ENCODE peak calls at places on chromosomes 16 and 17, in ten cellular contexts. O, U, E, T, Z, I, L, B, G and Q are unnamed samples.

GRCh38 chr17:30812218-30813177 is 12.0 kb downstream of the CRLF3 start:
- DNase-seq in E (no peak), B (no peak), U (no peak), T (peak), G (no peak), I (no peak), Z (peak), L (no peak), O (no peak), Q (no peak)

GRCh38 chr17:81412490-81413093 is 17.3 kb downstream of the BAHCC1 start:
- DNase-seq in E (no peak), U (no peak), L (no peak), O (no peak), T (peak), I (peak), G (peak), B (no peak), Z (peak), Q (no peak)

GRCh38 chr17:78817123-78817522 is 23.5 kb downstream of the USP36 start:
- DNase-seq in T (no peak), O (no peak), B (no peak), U (no peak), G (peak), E (no peak), Z (no peak), L (no peak), I (no peak), Q (no peak)

GRCh38 chr17:55549140-55549539 is 37.9 kb upstream of the SMIM36 start:
- DNase-seq in B (no peak), Z (no peak), L (no peak), G (no peak), I (no peak), T (no peak), O (no peak), E (no peak), U (no peak), Q (no peak)

GRCh38 chr16:66057056-66057455 is 309.4 kb upstream of the CDH5 start:
- DNase-seq in U (no peak), L (no peak), O (no peak), G (no peak), Z (no peak), T (no peak), E (no peak), I (no peak), B (no peak), Q (no peak)

GRCh38 chr16:20611350-20611902 is 35.3 kb upstream of the ACSM2B start:
- DNase-seq in Z (no peak), U (peak), B (no peak), E (peak), I (no peak), G (no peak), L (peak), O (no peak), T (no peak), Q (no peak)

GRCh38 chr16:2841606-2842339 is 11.7 kb downstream of the ZG16B start:
- DNase-seq in I (no peak), L (no peak), Z (no peak), G (no peak), B (no peak), T (no peak), O (no peak), E (no peak), U (no peak), Q (no peak)

GRCh38 chr16:65377131-65377649 is 255.3 kb upstream of the CDH11 start:
- DNase-seq in I (no peak), L (no peak), E (no peak), B (no peak), T (no peak), G (no peak), O (no peak), U (no peak), Z (peak), Q (no peak)

GRCh38 chr16:58466396-58466795 is 33.5 kb upstream of the NDRG4 start:
- DNase-seq in O (no peak), L (no peak), B (no peak), U (no peak), E (no peak), G (no peak), T (no peak), I (no peak), Z (no peak), Q (no peak)

GRCh38 chr17:78130439-78131101 is at the start of gene TMC8:
- DNase-seq in I (no peak), Z (no peak), E (no peak), O (no peak), B (no peak), U (peak), T (no peak), L (no peak), G (peak), Q (no peak)

GRCh38 chr17:15446036-15446435 is 21.4 kb downstream of the CDRT4 start:
- DNase-seq in I (no peak), G (no peak), L (no peak), Z (no peak), T (no peak), B (peak), O (peak), E (no peak), U (no peak), Q (no peak)

GRCh38 chr17:17151055-17151454 is 55.1 kb downstream of the PLD6 start:
- DNase-seq in O (no peak), U (no peak), L (no peak), G (no peak), T (peak), Z (peak), I (peak), E (no peak), B (no peak), Q (no peak)

GRCh38 chr16:88807142-88807625 is 3.6 kb downstream of the CDT1 start:
- DNase-seq in U (no peak), E (no peak), Z (no peak), I (no peak), B (no peak), T (no peak), L (no peak), O (no peak), G (no peak), Q (no peak)

GRCh38 chr17:66676421-66676820 is 158.5 kb upstream of the CACNG5 start:
- DNase-seq in B (no peak), O (peak), U (peak), G (no peak), T (no peak), E (peak), Z (peak), L (no peak), I (no peak), Q (no peak)

GRCh38 chr16:2912330-2913199 is 834 bp downstream of the FLYWCH1 start:
- DNase-seq in B (no peak), G (peak), L (peak), I (no peak), Z (peak), E (no peak), U (peak), T (peak), O (no peak), Q (peak)

GRCh38 chr16:13920510-13920818 is 510 bp downstream of the ERCC4 start:
- DNase-seq in O (no peak), Z (no peak), L (no peak), U (no peak), G (no peak), B (no peak), I (no peak), E (peak), T (no peak), Q (no peak)

GRCh38 chr17:38716368-38717005 is 11.4 kb downstream of the MLLT6 start:
- DNase-seq in E (peak), B (no peak), T (no peak), O (no peak), U (no peak), L (no peak), Z (no peak), G (no peak), I (no peak), Q (no peak)

GRCh38 chr17:79084291-79085153 is 9.9 kb downstream of the ENGASE start:
- DNase-seq in U (no peak), E (no peak), Z (no peak), O (no peak), B (no peak), T (no peak), I (no peak), G (no peak), L (no peak), Q (no peak)

GRCh38 chr17:31722251-31723056 is 136.6 kb downstream of the COPRS start:
- DNase-seq in L (no peak), O (no peak), Z (peak), E (no peak), I (no peak), G (no peak), T (peak), B (no peak), U (peak), Q (no peak)

GRCh38 chr16:71409038-71409775 is 32.6 kb downstream of the TLE7 start:
- DNase-seq in G (no peak), L (no peak), Z (no peak), B (no peak), E (no peak), U (no peak), T (no peak), O (no peak), I (no peak), Q (no peak)

GRCh38 chr16:59632266-59632855 is 898.2 kb upstream of the GOT2 start:
- DNase-seq in T (peak), E (no peak), O (no peak), L (no peak), B (no peak), Z (peak), G (no peak), U (no peak), I (no peak), Q (no peak)

GRCh38 chr17:9875441-9875840 is 29.6 kb downstream of the RCVRN start:
- DNase-seq in O (peak), B (no peak), G (no peak), Z (peak), E (no peak), T (peak), U (no peak), I (peak), L (no peak), Q (no peak)

GRCh38 chr17:50106393-50107131 is 11.4 kb downstream of the PDK2 start:
- DNase-seq in O (no peak), L (no peak), T (no peak), U (no peak), Z (no peak), B (no peak), I (no peak), G (no peak), E (no peak), Q (no peak)

GRCh38 chr17:7173687-7174602 is 5.2 kb downstream of the ASGR1 start:
- DNase-seq in G (peak), B (no peak), L (no peak), U (peak), Z (peak), O (peak), I (no peak), E (peak), T (peak), Q (no peak)

GRCh38 chr16:50282955-50283631 is 16.7 kb downstream of the ADCY7 start:
- DNase-seq in G (no peak), L (no peak), T (no peak), O (no peak), E (no peak), B (no peak), Z (no peak), I (no peak), U (no peak), Q (no peak)

GRCh38 chr17:42774066-42774750 is 959 bp downstream of the VPS25 start:
- DNase-seq in I (no peak), G (no peak), U (no peak), B (no peak), E (no peak), Z (peak), O (no peak), T (peak), L (no peak), Q (no peak)